ENCODE peak calls at places on chromosomes 6 and 20, in ten cellular contexts. W, Q, G, Z, I, A, U, C, H and N are unnamed samples.

GRCh38 chr6:111503194-111503593 is 20.2 kb upstream of the REV3L start:
- DNase-seq in W (no peak), C (peak; percentile 22), H (no peak), Z (no peak), I (no peak), Q (no peak), U (no peak), A (no peak), G (no peak), N (no peak)

GRCh38 chr6:16258709-16259075 is 20.3 kb downstream of the GMPR start:
- DNase-seq in A (no peak), H (no peak), G (no peak), Q (no peak), W (no peak), U (no peak), C (no peak), Z (no peak), I (no peak), N (no peak)

GRCh38 chr6:153957409-153957808 is 81.6 kb upstream of the OPRM1 start:
- DNase-seq in A (no peak), I (no peak), H (no peak), U (no peak), C (no peak), Z (no peak), W (no peak), Q (no peak), G (no peak), N (no peak)

GRCh38 chr20:10427060-10427692 is 6.8 kb downstream of the MKKS start:
- DNase-seq in Q (no peak), H (peak; percentile 62), W (peak; percentile 46), I (no peak), A (peak; percentile 60), U (peak; percentile 41), G (peak; percentile 28), Z (peak; percentile 60), C (peak; percentile 74), N (peak; percentile 30)

GRCh38 chr6:75525682-75526081 is 32.1 kb upstream of the FILIP1 start:
- DNase-seq in Z (no peak), Q (no peak), G (no peak), H (no peak), C (no peak), A (no peak), I (no peak), W (no peak), U (no peak), N (no peak)

GRCh38 chr20:59785118-59785959 is 148.1 kb downstream of the SYCP2 start:
- DNase-seq in G (no peak), U (no peak), C (no peak), A (peak; percentile 3), W (no peak), Z (no peak), H (no peak), I (no peak), Q (peak; percentile 27), N (no peak)

GRCh38 chr20:46826343-46826984 is 68.2 kb upstream of the EYA2 start:
- DNase-seq in A (no peak), W (no peak), H (no peak), Q (no peak), Z (no peak), U (no peak), G (no peak), C (peak; percentile 61), I (no peak), N (no peak)

GRCh38 chr6:83708970-83709747 is at the start of gene SNAP91:
- DNase-seq in I (no peak), A (no peak), Z (no peak), W (no peak), G (peak; percentile 13), Q (no peak), H (peak; percentile 30), U (no peak), C (no peak), N (no peak)

GRCh38 chr6:1162367-1163275 is 149.3 kb upstream of the FOXQ1 start:
- DNase-seq in U (no peak), Q (no peak), H (no peak), G (no peak), A (no peak), C (peak; percentile 4), Z (no peak), W (no peak), I (no peak), N (no peak)

GRCh38 chr20:31676534-31677030 is 38.9 kb downstream of the COX4I2 start:
- DNase-seq in H (no peak), A (no peak), W (no peak), C (no peak), I (no peak), Z (no peak), U (no peak), Q (no peak), G (no peak), N (no peak)

GRCh38 chr6:131027326-131027725 is 35.7 kb downstream of the EPB41L2 start:
- DNase-seq in C (no peak), U (no peak), A (no peak), I (no peak), G (no peak), H (peak; percentile 7), Z (no peak), W (no peak), Q (no peak), N (no peak)

GRCh38 chr6:89509719-89510339 is 76.9 kb downstream of the ANKRD6 start:
- DNase-seq in Q (no peak), Z (peak; percentile 42), U (no peak), A (no peak), I (no peak), G (no peak), H (peak; percentile 10), C (no peak), W (no peak), N (no peak)

GRCh38 chr20:63085087-63085861 is 78.5 kb upstream of the BHLHE23 start:
- DNase-seq in Z (no peak), C (no peak), H (no peak), W (no peak), Q (peak; percentile 43), A (no peak), G (no peak), I (no peak), U (no peak), N (no peak)
- H3K4me3 ChIP-seq in Z (no peak overlapping the region), C (no peak overlapping the region), H (no peak overlapping the region), W (no peak overlapping the region), Q (no peak overlapping the region), A (no peak overlapping the region), G (no peak overlapping the region), I (no peak overlapping the region), U (no peak overlapping the region), N (no peak overlapping the region)

DNA sequence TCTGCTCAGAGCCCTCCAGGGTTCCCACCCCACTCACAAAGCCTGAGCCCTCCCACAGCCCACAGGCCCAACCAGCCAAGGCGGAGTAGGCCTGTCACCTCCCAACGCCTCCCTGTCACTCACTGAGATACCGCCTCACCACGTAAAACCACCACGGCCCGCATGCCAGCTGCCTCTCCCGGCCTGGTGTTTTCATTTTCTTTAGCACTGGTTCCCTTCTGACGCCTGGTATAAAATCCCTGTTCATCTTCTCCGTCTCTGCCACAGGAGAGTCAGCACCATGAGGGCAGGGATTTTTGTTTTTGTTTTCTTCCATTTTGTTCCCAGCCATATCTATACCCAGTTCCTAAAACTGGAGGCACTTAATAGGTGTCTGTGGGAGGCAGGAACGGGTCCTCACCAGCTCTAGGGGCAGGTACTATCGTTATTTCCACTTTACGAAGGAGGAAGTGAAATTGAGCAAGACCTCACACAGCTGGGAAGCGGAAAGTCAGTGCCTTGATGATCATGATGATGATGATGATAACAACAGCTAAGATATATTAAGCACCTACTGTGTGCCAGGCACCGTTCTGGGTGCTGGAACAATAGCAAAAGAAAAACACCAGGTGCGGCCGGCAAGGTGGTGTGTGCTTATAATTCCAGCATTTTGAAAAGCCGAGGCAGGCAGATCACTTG is 58.6 kb downstream of the SNAI1 start:
- DNase-seq in Z (no peak), Q (no peak), I (no peak), A (no peak), G (no peak), H (no peak), C (no peak), U (peak; percentile 34), W (peak; percentile 45), N (no peak)
- TF ChIP-seq POLR2A in Z (no peak), Q (no peak), I (no peak), A (no peak), G (no peak), H (no peak), C (no peak), U (no peak), W (no peak), N (no peak)

DNA sequence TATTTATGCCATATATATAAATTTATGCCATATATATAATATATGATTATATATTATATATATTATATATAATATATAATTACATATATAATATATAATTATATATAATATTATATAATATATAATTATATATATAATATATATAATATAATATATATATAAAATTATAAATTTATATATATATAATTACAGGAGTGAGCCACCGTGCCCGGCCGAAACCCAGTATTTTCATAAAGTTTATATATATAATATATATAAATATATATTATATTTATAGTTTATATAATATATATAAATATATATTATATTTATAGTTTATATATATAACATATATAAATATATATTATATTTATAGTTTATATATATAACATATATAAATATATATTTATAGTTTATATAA is 31.6 kb downstream of the NKX2-4 start:
- DNase-seq in H (no peak), A (no peak), G (no peak), Q (no peak), U (no peak), I (no peak), C (no peak), Z (no peak), W (no peak), N (no peak)
- H3K27me3 ChIP-seq in H (no peaks in the 10 kb centered on the region), A (no peaks in the 10 kb centered on the region), G (no peaks in the 10 kb centered on the region), Q (no peaks in the 10 kb centered on the region), U (no peaks in the 10 kb centered on the region), I (no peaks in the 10 kb centered on the region), C (no peaks in the 10 kb centered on the region), Z (no peaks in the 10 kb centered on the region), W (no peaks in the 10 kb centered on the region), N (no peaks in the 10 kb centered on the region)

GRCh38 chr6:41074692-41075436 is 2.1 kb downstream of the NFYA start:
- DNase-seq in C (peak; percentile 20), Q (no peak), H (no peak), G (no peak), A (no peak), I (peak; percentile 58), W (no peak), Z (no peak), U (no peak), N (peak; percentile 35)
- H3K4me3 ChIP-seq in C (peak overlapping the region; percentile 72), Q (peak overlapping the region; percentile 99), H (no peak overlapping the region), G (peak overlapping the region; percentile 88), A (no peak overlapping the region), I (peak overlapping the region; percentile 79), W (peak overlapping the region; percentile 97), Z (peak overlapping the region; percentile 93), U (peak overlapping the region; percentile 89), N (peak overlapping the region; percentile 94)

DNA sequence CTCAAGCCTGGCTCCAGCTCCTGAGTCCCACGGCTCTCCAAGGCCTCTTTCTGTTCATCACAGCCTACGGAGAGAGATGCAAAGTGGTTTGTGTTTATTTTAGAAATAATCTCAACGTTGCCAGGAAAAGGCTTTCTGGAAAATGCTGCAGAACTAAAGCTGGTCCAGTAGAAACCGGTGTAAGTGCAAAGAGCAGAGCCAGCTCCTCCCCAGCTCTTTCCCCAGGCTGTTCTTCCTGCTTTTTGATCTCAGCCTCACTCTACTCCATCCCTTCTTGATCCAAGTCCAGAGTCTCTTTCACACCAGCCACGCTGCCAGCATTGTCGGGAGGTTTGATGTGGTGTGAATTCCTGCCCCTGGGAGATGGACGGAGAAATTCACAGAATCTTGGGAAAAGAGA is 69.8 kb downstream of the TMEM170B start:
- DNase-seq in I (peak; percentile 28), Q (no peak), G (peak; percentile 18), U (no peak), W (no peak), Z (peak; percentile 35), C (peak; percentile 31), A (peak; percentile 63), H (no peak), N (no peak)
- TF ChIP-seq POLR2A in I (no peak), Q (no peak), G (no peak), U (no peak), W (no peak), Z (no peak), C (no peak), A (no peak), H (no peak), N (no peak)